ENCODE peak calls at places on chromosome 6, in four cellular contexts. One of them, this sample, is unnamed. For H3K4me1, the result is how much of the 10 kb centered on the place peaks cover.

GRCh38 chr6:75930954-75931689 is 141.3 kb downstream of the IMPG1 start:
- DNase-seq in GM23248: peak
- DNase-seq in HCT116: no peak
- DNase-seq in endothelial cell of umbilical vein: no peak
- DNase-seq in this sample: no peak

GRCh38 chr6:159233365-159234101 is 64.3 kb downstream of the FNDC1 start:
- DNase-seq in GM23248: no peak
- DNase-seq in HCT116: no peak
- DNase-seq in endothelial cell of umbilical vein: no peak
- DNase-seq in this sample: peak

GRCh38 chr6:42819803-42820508 is 38.1 kb downstream of the BICRAL start:
- DNase-seq in GM23248: peak
- DNase-seq in HCT116: no peak
- DNase-seq in endothelial cell of umbilical vein: no peak
- DNase-seq in this sample: no peak

GRCh38 chr6:166258854-166259276 is 49.3 kb downstream of the PRR18 start:
- DNase-seq in GM23248: no peak
- DNase-seq in HCT116: no peak
- DNase-seq in endothelial cell of umbilical vein: no peak
- DNase-seq in this sample: no peak

GRCh38 chr6:163750436-163751031 is 336.0 kb downstream of the QKI start:
- DNase-seq in GM23248: no peak
- DNase-seq in HCT116: no peak
- DNase-seq in endothelial cell of umbilical vein: no peak
- DNase-seq in this sample: no peak

GRCh38 chr6:157491571-157492232 is 110.7 kb downstream of the ZDHHC14 start:
- DNase-seq in GM23248: no peak
- DNase-seq in HCT116: no peak
- DNase-seq in endothelial cell of umbilical vein: no peak
- DNase-seq in this sample: no peak

GRCh38 chr6:159679091-159680077 is 13.7 kb downstream of the SOD2 start:
- DNase-seq in GM23248: peak
- DNase-seq in HCT116: no peak
- DNase-seq in endothelial cell of umbilical vein: no peak
- DNase-seq in this sample: no peak

GRCh38 chr6:53433617-53434285 is 85.0 kb upstream of the ELOVL5 start:
- DNase-seq in GM23248: no peak
- DNase-seq in HCT116: no peak
- DNase-seq in endothelial cell of umbilical vein: no peak
- DNase-seq in this sample: no peak

GRCh38 chr6:31792741-31793140 is 2.8 kb downstream of the VARS1 start:
- DNase-seq in GM23248: peak
- DNase-seq in HCT116: peak
- DNase-seq in endothelial cell of umbilical vein: no peak
- DNase-seq in this sample: no peak

GRCh38 chr6:53547815-53548496 is 3.1 kb upstream of the GCLC start:
- DNase-seq in GM23248: peak
- DNase-seq in HCT116: peak
- DNase-seq in endothelial cell of umbilical vein: peak
- DNase-seq in this sample: peak

GRCh38 chr6:67640462-67640861 is 994.6 kb upstream of the ADGRB3 start:
- DNase-seq in GM23248: no peak
- DNase-seq in HCT116: no peak
- DNase-seq in endothelial cell of umbilical vein: peak
- DNase-seq in this sample: no peak

GRCh38 chr6:166253277-166254229 is 54.6 kb downstream of the PRR18 start:
- DNase-seq in GM23248: peak
- DNase-seq in HCT116: no peak
- DNase-seq in endothelial cell of umbilical vein: no peak
- DNase-seq in this sample: peak

GRCh38 chr6:111657146-111657545 is 51.5 kb upstream of the TRAF3IP2 start:
- DNase-seq in GM23248: peak
- DNase-seq in HCT116: no peak
- DNase-seq in endothelial cell of umbilical vein: peak
- DNase-seq in this sample: no peak

GRCh38 chr6:32700391-32701040 is 34.1 kb upstream of the HLA-DQB1 start:
- DNase-seq in GM23248: peak
- DNase-seq in HCT116: peak
- DNase-seq in endothelial cell of umbilical vein: peak
- DNase-seq in this sample: peak

GRCh38 chr6:83511901-83512681 is at the start of gene PRSS35:
- DNase-seq in GM23248: peak
- DNase-seq in HCT116: peak
- DNase-seq in endothelial cell of umbilical vein: peak
- DNase-seq in this sample: peak

GRCh38 chr6:4220619-4221018 is 85.2 kb upstream of the ECI2 start:
- DNase-seq in GM23248: peak
- DNase-seq in HCT116: no peak
- DNase-seq in endothelial cell of umbilical vein: no peak
- DNase-seq in this sample: no peak

GRCh38 chr6:155171747-155172191 is 92.0 kb upstream of the CLDN20 start:
- DNase-seq in GM23248: peak
- DNase-seq in HCT116: no peak
- DNase-seq in endothelial cell of umbilical vein: peak
- DNase-seq in this sample: no peak

GRCh38 chr6:75643173-75643572 is 41.5 kb downstream of the SENP6 start:
- DNase-seq in GM23248: peak
- DNase-seq in HCT116: no peak
- DNase-seq in endothelial cell of umbilical vein: no peak
- DNase-seq in this sample: no peak

GRCh38 chr6:124881898-124882579 is 80.2 kb upstream of the RNF217 start:
- DNase-seq in GM23248: peak
- DNase-seq in HCT116: no peak
- DNase-seq in endothelial cell of umbilical vein: peak
- DNase-seq in this sample: no peak

GRCh38 chr6:146200136-146200708 is 171.4 kb downstream of the GRM1 start:
- DNase-seq in GM23248: peak
- DNase-seq in HCT116: no peak
- DNase-seq in endothelial cell of umbilical vein: no peak
- DNase-seq in this sample: no peak

GRCh38 chr6:84360039-84360438 is 132.6 kb upstream of the CEP162 start:
- DNase-seq in GM23248: no peak
- DNase-seq in HCT116: no peak
- DNase-seq in endothelial cell of umbilical vein: no peak
- DNase-seq in this sample: no peak

GRCh38 chr6:113967777-113968176 is 3.2 kb downstream of the HDAC2 start:
- DNase-seq in GM23248: no peak
- DNase-seq in HCT116: no peak
- DNase-seq in endothelial cell of umbilical vein: no peak
- DNase-seq in this sample: no peak
- H3K4me3 ChIP-seq in GM23248: no peak
- H3K4me3 ChIP-seq in HCT116: no peak
- H3K4me3 ChIP-seq in endothelial cell of umbilical vein: no peak
- H3K4me3 ChIP-seq in this sample: peak

DNA sequence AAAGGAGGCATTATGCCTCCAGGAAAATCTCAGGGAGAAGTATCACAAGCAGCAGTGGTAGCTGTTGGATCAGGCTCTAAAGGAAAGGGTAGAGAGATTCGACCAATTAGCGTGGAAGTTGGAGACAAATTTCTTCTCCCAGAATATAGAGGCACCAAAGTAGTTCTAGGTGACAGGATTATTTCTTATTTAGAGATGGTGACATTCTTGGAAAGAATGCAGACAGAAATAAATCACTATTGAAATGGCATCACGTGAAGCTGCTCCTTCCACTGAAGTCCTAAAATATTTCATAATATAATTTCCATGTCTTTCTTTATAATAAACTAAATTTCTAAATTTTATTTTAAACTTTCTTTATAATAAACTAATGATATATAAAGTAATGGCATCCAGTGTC is 117.5 kb downstream of the TCP11 start:
- DNase-seq in GM23248: no peak
- DNase-seq in HCT116: no peak
- DNase-seq in endothelial cell of umbilical vein: no peak
- DNase-seq in this sample: no peak
- H3K4me1 ChIP-seq in GM23248: under half
- H3K4me1 ChIP-seq in HCT116: under half
- H3K4me1 ChIP-seq in endothelial cell of umbilical vein: half or more
- H3K4me1 ChIP-seq in this sample: under half

DNA sequence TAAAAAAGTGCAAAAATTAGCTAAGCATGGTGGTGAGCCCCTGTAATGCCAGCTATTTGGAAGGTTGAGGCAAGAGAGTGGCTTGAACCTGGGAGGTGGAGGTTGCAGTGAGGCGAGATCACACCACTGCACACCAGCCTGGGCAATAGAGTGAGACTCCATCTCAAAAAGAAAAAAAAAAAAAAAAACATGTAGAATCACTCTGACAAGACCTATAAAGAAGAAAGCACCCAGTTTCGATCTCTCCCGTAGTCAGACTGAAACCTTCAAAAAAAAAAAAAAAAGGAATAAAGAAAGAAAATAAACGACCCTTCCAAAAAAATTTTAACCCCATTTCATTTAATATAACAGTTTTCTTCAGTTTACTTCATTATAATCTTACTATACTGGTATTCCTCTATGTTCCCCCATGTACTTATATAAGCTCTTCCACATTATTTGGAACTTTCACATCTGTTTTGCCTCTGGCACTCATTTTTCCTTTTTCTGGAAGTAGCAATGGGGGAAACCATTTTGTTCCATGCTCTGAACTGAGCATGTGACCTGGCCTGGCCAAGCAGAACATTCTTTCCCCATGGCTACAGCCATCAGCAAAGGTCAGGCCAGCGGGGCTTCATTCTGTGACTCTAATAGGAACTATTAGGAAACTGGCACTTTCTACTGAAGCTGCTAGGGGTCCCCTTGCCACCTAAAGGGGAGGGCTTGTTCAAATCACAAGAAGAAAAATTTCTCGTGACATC is 9.6 kb downstream of the SLC18B1 start:
- DNase-seq in GM23248: no peak
- DNase-seq in HCT116: no peak
- DNase-seq in endothelial cell of umbilical vein: no peak
- DNase-seq in this sample: no peak
- H2AFZ ChIP-seq in GM23248: no peak
- H2AFZ ChIP-seq in HCT116: no peak
- H2AFZ ChIP-seq in endothelial cell of umbilical vein: no peak
- H2AFZ ChIP-seq in this sample: no peak

DNA sequence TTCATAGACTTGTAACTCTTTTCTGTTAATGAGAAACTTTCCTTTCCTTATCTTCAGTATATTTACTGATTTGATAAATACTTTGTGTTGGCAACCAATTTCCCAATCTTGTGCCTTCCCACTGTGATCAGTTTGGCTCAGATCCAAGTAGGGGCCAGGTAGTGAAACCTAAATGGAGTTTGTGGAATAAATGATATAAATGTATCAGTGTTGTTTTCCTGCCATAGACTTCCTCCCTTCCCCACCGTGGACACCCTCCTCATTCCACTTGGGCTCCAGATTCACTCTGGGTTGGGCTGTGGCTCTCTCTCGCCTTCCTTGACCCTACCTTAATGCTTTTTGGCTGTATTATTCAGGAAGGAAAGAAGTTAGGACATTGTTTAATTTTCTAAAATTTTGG is 1.3 kb downstream of the ZKSCAN3 start:
- DNase-seq in GM23248: no peak
- DNase-seq in HCT116: no peak
- DNase-seq in endothelial cell of umbilical vein: no peak
- DNase-seq in this sample: peak
- H3K4me3 ChIP-seq in GM23248: peak
- H3K4me3 ChIP-seq in HCT116: peak
- H3K4me3 ChIP-seq in endothelial cell of umbilical vein: peak
- H3K4me3 ChIP-seq in this sample: no peak

DNA sequence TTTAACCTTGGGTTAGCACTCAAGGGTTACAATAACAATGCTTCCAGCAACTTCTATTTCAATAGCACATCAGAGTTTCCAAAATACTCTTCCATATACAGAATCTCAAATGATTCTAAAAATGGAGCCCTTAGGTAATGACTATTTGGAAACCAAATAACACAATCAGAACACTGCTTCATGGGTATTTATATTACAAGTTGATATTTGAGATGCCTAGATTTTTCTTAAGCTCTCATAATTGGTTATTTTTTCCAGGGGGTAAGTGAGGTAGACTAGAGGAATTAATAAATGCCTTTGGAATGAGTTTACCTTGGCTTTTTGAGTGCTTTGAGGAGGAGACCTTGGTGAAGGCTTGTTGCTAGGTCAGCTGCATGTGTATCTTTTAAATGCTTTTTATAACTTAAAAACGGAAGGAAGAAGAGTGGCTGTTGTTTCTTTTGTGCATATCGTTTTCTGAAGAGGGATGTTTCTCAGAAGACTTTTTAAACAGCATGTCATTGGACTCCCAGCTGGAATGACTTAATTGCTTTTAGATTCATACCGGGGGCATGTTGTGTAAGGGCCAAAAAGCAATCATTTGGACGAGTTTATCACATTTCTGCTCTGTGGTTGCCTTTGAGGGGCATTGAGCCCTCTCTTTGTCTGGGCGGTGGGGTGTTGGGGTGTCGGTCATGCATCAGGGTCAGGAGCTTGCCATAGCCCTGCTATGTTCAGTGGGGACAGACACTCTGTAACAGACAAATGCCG is 186.0 kb downstream of the DTNBP1 start:
- DNase-seq in GM23248: peak
- DNase-seq in HCT116: no peak
- DNase-seq in endothelial cell of umbilical vein: no peak
- DNase-seq in this sample: no peak
- H3K4me1 ChIP-seq in GM23248: under half
- H3K4me1 ChIP-seq in HCT116: under half
- H3K4me1 ChIP-seq in endothelial cell of umbilical vein: under half
- H3K4me1 ChIP-seq in this sample: under half